ENCODE peak calls at places on chromosome X, in four cellular contexts. H, Y, A and F are unnamed samples.

GRCh38 chrX:72477787-72478186 is 94.9 kb downstream of the HDAC8 start:
- DNase-seq in Y (no peak), A (no peak), H (no peak), F (no peak)

GRCh38 chrX:78327370-78328048 is at the start of gene CYSLTR1:
- DNase-seq in Y (no peak), H (no peak), A (no peak), F (no peak)

GRCh38 chrX:130330706-130331105 is 9.0 kb upstream of the SLC25A14 start:
- DNase-seq in Y (no peak), A (peak; percentile 43), H (no peak), F (no peak)

GRCh38 chrX:139448996-139449395 is 81.5 kb upstream of the F9 start:
- DNase-seq in Y (no peak), H (no peak), A (no peak), F (no peak)

GRCh38 chrX:32877592-32877991 is 333.8 kb downstream of the DMD start:
- DNase-seq in Y (no peak), H (no peak), A (no peak), F (no peak)

GRCh38 chrX:100720301-100720700 is 11.6 kb downstream of the SYTL4 start:
- DNase-seq in H (no peak), Y (no peak), A (no peak), F (no peak)

GRCh38 chrX:44996282-44996681 is 123.3 kb downstream of the KDM6A start:
- DNase-seq in H (no peak), Y (no peak), A (no peak), F (no peak)

GRCh38 chrX:41720125-41720780 is 3.7 kb upstream of the GPR82 start:
- DNase-seq in H (no peak), A (no peak), Y (no peak), F (no peak)

DNA sequence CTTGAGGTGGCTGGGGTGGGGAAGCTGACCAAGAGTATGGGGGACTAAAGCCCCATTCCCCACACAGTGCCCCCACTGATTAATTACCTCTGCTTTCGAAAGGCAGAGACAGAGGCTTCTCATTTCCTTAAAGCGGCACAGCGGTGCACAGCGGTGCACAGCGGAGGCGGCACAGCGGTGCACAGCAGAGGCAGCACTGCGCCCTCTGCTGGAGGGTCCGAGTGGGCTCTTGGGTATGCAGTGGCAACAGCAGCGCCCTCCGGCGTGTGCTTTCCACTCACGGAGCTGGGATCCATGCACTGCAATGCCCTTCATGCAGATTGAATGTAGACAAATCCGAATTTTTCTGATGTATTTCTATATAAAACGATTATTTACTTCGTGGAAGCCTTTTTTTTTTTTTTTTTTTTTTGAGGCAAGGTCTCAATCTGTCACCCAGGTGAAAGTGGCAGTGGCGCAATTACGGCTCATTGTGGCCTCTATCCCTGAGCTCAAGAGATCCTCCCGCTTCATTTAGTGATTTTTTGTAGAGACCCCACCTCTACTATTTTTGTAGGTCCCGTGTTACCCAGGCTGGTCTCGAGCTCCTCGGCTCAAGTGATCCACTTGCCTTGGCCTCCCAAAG is 19.7 kb upstream of the PRPS2 start:
- DNase-seq in Y (no peak), H (no peak), A (peak; percentile 34), F (no peak)
- TF ChIP-seq CTCF in Y (no peak), H (peak; percentile 71), A (peak; percentile 59), F (peak; percentile 75)

GRCh38 chrX:66019974-66020373 is 19.9 kb downstream of the VSIG4 start:
- DNase-seq in H (no peak), Y (no peak), A (no peak), F (no peak)
- H3K4me3 ChIP-seq in H (no peak overlapping the region), Y (no peak overlapping the region), A (no peak overlapping the region), F (no peak overlapping the region)

GRCh38 chrX:69318651-69319305 is 153.5 kb upstream of the PJA1 start:
- DNase-seq in H (no peak), Y (no peak), A (no peak), F (no peak)

GRCh38 chrX:69313622-69314290 is 148.5 kb upstream of the PJA1 start:
- DNase-seq in H (no peak), A (no peak), Y (no peak), F (no peak)

GRCh38 chrX:69317721-69318120 is 152.5 kb upstream of the PJA1 start:
- DNase-seq in H (no peak), Y (no peak), A (no peak), F (no peak)

GRCh38 chrX:69312141-69312670 is 147.0 kb upstream of the PJA1 start:
- DNase-seq in H (no peak), A (no peak), Y (no peak), F (no peak)

DNA sequence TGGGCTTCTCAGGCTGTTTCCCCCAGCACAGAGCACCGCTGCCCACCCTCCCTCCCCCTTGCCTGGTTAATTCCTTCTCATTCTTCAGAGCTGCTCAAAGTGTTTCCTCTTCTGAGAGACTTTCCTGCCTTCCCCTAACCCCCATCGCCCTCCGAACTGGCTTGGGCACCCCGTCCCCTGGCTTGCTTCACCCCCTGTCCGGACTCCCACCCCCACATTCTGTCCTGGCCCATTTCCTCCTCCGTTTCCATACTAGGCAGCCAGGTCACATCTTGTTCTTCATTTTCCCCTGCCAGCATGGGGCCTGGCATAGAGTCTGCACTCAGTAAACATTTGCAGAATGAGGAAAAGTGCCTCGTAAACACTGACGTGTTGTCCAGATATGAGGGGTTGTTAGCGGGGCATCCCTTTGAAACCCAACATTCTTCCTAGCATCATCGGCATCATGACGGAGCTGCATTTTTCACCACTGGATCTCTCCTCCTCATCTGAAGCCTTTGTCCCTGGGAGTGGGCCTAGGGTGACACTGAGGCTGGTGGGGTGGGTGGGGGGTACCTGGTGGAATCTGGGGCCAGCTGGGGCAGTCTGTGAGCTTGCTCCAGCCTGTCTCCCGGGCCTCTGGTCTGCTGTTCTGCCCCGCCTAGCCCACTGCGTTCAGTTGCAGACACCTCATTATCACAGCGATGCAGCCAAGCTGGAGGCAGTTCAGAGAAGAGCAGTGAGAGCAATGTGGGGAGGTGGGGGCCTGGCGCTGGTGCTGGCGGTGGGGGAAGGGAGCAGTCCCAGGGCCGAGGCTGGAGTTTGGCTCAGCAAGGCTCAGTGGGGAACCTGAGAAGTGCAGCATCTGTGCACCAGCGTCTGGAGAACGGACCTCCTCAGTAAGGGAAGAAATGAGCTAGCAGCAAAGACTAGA is 149.4 kb upstream of the PJA1 start:
- DNase-seq in A (peak; percentile 41), H (no peak), Y (no peak), F (no peak)
- H3K27me3 ChIP-seq in A (peaks cover 4% of the 10 kb centered on the region), H (peaks cover 5% of the 10 kb centered on the region), Y (no peaks in the 10 kb centered on the region), F (peaks cover 2% of the 10 kb centered on the region)

DNA sequence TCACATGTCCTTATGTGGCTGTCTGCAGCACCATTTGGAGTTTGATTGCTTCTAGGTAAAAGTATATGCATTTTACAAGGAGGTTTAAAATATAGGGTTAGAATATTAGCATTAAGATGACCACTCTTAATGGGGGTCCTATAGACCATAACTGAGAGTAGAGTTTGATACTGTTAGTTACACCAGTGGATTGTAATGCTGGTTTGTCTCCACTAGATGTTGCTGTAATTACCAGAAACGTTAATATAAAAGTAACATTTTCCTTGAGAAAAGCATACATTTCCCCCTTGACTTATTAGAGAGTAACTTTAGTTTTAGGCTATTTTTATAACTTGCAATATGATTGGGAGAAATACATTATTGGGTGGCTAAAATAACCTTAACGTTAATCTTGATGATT is 93.0 kb downstream of the ZXDA start:
- DNase-seq in Y (no peak), H (no peak), A (no peak), F (no peak)
- TF ChIP-seq CTCF in Y (no peak), H (peak; percentile 44), A (peak; percentile 39), F (peak; percentile 44)

DNA sequence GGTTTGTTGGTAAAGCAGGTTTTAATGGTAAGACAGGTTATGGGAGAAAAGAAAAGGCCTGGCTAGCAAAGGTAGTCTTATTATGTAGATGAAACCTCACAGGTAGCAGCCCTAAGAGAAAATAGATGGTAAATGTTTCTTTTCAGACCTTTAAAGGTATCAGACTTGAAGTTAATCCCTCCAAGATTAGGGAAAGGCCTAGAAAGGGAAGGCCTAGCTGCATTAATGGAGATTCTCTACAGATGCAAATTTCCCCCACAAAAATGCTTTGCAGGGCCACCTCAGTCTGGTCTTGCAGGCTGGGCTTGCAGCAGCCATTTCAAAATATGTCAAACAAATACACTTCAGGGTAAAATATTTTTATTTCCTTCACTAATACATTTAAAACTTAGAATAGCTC is 1410.6 kb downstream of the RPA4 start:
- DNase-seq in A (no peak), Y (no peak), H (no peak), F (no peak)
- H3K4me3 ChIP-seq in A (no peak overlapping the region), Y (no peak overlapping the region), H (no peak overlapping the region), F (no peak overlapping the region)

DNA sequence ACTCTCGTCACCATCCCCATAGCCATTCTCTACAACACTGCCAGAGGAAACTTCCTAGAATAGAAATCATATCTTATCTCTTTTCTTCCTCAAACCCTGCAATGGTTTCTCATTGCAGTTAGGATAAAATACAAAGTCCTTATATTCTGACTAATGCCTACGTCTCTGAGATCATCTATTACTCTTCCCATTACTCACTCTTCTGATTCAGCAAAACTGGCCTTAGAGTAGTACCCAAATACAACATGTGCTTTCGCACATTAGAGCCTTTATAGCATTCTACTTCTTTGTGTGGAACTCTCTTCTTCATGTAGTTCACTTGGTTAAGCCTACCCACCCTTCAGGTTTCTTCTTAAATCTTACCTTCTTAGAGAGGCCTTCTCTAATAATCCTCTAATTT is 28.0 kb downstream of the LHFPL1 start:
- DNase-seq in A (no peak), Y (no peak), H (no peak), F (no peak)
- H3K27me3 ChIP-seq in A (no peaks in the 10 kb centered on the region), Y (no peaks in the 10 kb centered on the region), H (no peaks in the 10 kb centered on the region), F (no peaks in the 10 kb centered on the region)

DNA sequence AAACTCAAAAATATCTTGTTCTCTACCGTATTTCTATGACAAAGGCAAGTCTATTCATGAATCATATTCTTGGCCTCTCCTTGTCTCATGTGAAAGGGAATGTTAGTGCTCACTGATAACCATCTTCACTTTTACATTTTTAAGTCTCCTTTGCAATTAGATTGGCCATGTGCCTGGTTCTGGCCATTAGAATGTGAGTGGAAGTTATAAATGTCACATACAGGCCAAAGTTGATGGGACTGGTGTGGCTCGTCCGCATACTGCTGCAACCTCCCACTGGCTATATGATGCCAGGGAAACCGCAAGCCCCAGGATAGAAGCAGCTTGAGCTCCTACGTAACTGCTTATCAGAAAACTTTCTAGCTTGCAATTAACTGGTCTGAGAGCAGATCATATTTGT is 86.1 kb downstream of the MAGEC1 start:
- DNase-seq in A (no peak), H (no peak), Y (no peak), F (no peak)
- TF ChIP-seq CTCF in A (no peak), H (no peak), Y (no peak), F (no peak)

GRCh38 chrX:10582215-10582733 is 38.1 kb downstream of the MID1 start:
- DNase-seq in H (no peak), Y (no peak), A (no peak), F (no peak)

GRCh38 chrX:10579018-10579752 is 41.2 kb downstream of the MID1 start:
- DNase-seq in Y (no peak), H (peak; percentile 24), A (no peak), F (no peak)

GRCh38 chrX:10576777-10577444 is 43.5 kb downstream of the MID1 start:
- DNase-seq in Y (peak; percentile 58), H (no peak), A (peak; percentile 24), F (no peak)

GRCh38 chrX:10577863-10578262 is 42.5 kb downstream of the MID1 start:
- DNase-seq in Y (no peak), H (no peak), A (no peak), F (no peak)

GRCh38 chrX:10579753-10580060 is 40.7 kb downstream of the MID1 start:
- DNase-seq in H (no peak), A (no peak), Y (no peak), F (no peak)
- H3K4me3 ChIP-seq in H (peak overlapping the region; percentile 5), A (peak overlapping the region; percentile 5), Y (no peak overlapping the region), F (no peak overlapping the region)